ENCODE peak calls at places on chromosomes 6 and 20, in six cellular contexts. One of them, this sample, is unnamed.
A peak's percentile ranks its signal among the peaks of the same experiment; 100 is the strongest.

GRCh38 chr6:79546186-79546585 is 9.0 kb upstream of the LCA5 start:
- DNase-seq in GM23338: no peak
- DNase-seq in CD8-positive, alpha-beta T cell: no peak
- DNase-seq in prostate gland: no peak
- DNase-seq in OCI-LY7: no peak
- DNase-seq in left ventricle myocardium inferior: no peak
- DNase-seq in this sample: no peak

GRCh38 chr6:20933057-20933792 is 399.0 kb downstream of the CDKAL1 start:
- DNase-seq in left ventricle myocardium inferior: no peak
- DNase-seq in OCI-LY7: no peak
- DNase-seq in prostate gland: no peak
- DNase-seq in CD8-positive, alpha-beta T cell: no peak
- DNase-seq in GM23338: no peak
- DNase-seq in this sample: no peak

GRCh38 chr6:166318649-166319600 is 10.7 kb upstream of the PRR18 start:
- DNase-seq in left ventricle myocardium inferior: no peak
- DNase-seq in CD8-positive, alpha-beta T cell: no peak
- DNase-seq in GM23338: no peak
- DNase-seq in OCI-LY7: no peak
- DNase-seq in prostate gland: no peak
- DNase-seq in this sample: no peak

GRCh38 chr6:80144753-80145152 is 38.3 kb downstream of the BCKDHB start:
- DNase-seq in OCI-LY7: no peak
- DNase-seq in CD8-positive, alpha-beta T cell: no peak
- DNase-seq in prostate gland: no peak
- DNase-seq in left ventricle myocardium inferior: no peak
- DNase-seq in GM23338: no peak
- DNase-seq in this sample: no peak

GRCh38 chr6:1608222-1608975 is 1.3 kb upstream of the FOXC1 start:
- DNase-seq in GM23338: peak; percentile 55
- DNase-seq in CD8-positive, alpha-beta T cell: no peak
- DNase-seq in OCI-LY7: no peak
- DNase-seq in left ventricle myocardium inferior: no peak
- DNase-seq in prostate gland: no peak
- DNase-seq in this sample: no peak

GRCh38 chr6:12592634-12593033 is 123.9 kb upstream of the PHACTR1 start:
- DNase-seq in prostate gland: no peak
- DNase-seq in OCI-LY7: no peak
- DNase-seq in CD8-positive, alpha-beta T cell: no peak
- DNase-seq in left ventricle myocardium inferior: no peak
- DNase-seq in GM23338: peak; percentile 45
- DNase-seq in this sample: no peak

GRCh38 chr6:35710241-35710847 is 21.6 kb upstream of the FKBP5 start:
- DNase-seq in left ventricle myocardium inferior: no peak
- DNase-seq in prostate gland: no peak
- DNase-seq in CD8-positive, alpha-beta T cell: peak; percentile 44
- DNase-seq in OCI-LY7: no peak
- DNase-seq in GM23338: no peak
- DNase-seq in this sample: no peak

GRCh38 chr6:27332692-27333641 is 20.9 kb upstream of the POM121L2 start:
- DNase-seq in prostate gland: no peak
- DNase-seq in CD8-positive, alpha-beta T cell: peak; percentile 60
- DNase-seq in GM23338: peak; percentile 77
- DNase-seq in left ventricle myocardium inferior: no peak
- DNase-seq in OCI-LY7: no peak
- DNase-seq in this sample: peak; percentile 42

GRCh38 chr20:48949304-48950170 is 28.0 kb downstream of the ARFGEF2 start:
- DNase-seq in CD8-positive, alpha-beta T cell: no peak
- DNase-seq in OCI-LY7: no peak
- DNase-seq in left ventricle myocardium inferior: no peak
- DNase-seq in GM23338: peak; percentile 43
- DNase-seq in prostate gland: no peak
- DNase-seq in this sample: no peak

DNA sequence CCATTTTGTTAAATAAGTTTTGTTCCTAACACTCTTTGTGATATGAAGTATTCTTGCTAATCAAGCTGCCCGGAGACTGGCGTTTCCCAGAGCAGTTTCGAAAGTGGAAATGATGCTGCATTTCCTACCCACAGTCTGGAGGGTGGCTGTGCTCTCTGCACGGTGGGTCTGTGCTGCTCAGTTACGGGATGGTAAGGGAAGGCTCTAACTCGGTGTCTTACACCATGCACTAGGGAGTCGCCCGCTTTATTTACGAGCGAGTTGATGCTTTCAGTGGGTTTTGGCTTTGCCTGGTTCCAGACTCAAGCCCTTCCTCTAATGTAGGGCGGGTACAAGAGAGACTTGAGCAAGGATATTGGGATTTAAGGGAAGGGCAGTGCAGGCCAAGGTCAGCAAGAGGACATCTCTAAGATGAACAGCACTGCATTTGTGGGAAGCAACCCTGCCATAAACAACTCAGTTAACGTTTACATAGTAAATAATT is 180.1 kb upstream of the AKAP12 start:
- DNase-seq in left ventricle myocardium inferior: no peak
- DNase-seq in CD8-positive, alpha-beta T cell: no peak
- DNase-seq in GM23338: no peak
- DNase-seq in prostate gland: no peak
- DNase-seq in OCI-LY7: no peak
- DNase-seq in this sample: no peak
- H3K4me1 ChIP-seq in left ventricle myocardium inferior: peaks cover 17% of the 10 kb centered on the region
- H3K4me1 ChIP-seq in CD8-positive, alpha-beta T cell: no peaks in the 10 kb centered on the region
- H3K4me1 ChIP-seq in GM23338: no peaks in the 10 kb centered on the region
- H3K4me1 ChIP-seq in prostate gland: no peaks in the 10 kb centered on the region
- H3K4me1 ChIP-seq in OCI-LY7: no peaks in the 10 kb centered on the region
- H3K4me1 ChIP-seq in this sample: peaks cover 11% of the 10 kb centered on the region

GRCh38 chr6:44627091-44627878 is 239.8 kb downstream of the CDC5L start:
- DNase-seq in prostate gland: no peak
- DNase-seq in left ventricle myocardium inferior: peak; percentile 40
- DNase-seq in GM23338: peak; percentile 66
- DNase-seq in OCI-LY7: no peak
- DNase-seq in CD8-positive, alpha-beta T cell: no peak
- DNase-seq in this sample: no peak
- TF ChIP-seq CTCF in prostate gland: no peak
- TF ChIP-seq CTCF in left ventricle myocardium inferior: no peak
- TF ChIP-seq CTCF in GM23338: peak; percentile 50
- TF ChIP-seq CTCF in OCI-LY7: no peak
- TF ChIP-seq CTCF in CD8-positive, alpha-beta T cell: no peak
- TF ChIP-seq CTCF in this sample: no peak

DNA sequence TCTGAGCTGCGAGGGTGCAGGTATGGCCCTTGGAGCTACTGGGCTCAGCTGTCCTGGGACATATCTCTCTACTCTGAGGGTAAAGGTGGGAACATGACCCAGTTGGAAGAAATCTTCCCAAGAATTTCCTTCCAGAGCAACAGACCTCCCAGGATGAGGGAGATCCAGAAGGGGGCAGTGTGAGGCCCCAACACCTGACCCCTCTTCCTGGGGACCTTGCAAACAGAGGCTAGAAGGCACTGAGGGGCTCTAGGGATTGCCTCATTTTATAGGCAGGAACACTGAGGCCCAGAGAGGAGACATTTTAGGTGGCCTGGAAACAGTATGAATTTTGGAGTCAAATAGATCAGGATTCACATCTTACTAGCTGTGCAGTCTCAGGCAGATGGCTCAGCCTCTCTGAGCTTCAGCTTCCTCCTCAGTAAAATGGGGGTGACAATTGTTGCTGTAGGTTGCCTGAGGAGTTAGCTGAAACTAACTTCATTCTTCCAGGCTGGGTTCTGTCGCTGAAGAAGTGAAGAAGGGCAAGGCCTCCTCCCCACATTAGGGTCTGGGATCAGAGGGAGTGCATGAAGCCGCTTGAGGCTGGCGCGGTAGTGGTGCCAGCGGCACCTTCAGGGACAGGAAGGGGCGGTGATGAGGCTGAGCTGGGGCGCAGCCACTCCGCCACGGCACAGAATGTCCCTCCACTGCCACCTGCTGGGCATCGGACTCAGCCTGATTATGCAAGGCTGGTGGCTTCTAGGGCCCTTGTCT is 11.4 kb downstream of the KCNK17 start:
- DNase-seq in prostate gland: peak; percentile 80
- DNase-seq in GM23338: peak; percentile 96
- DNase-seq in OCI-LY7: peak; percentile 71
- DNase-seq in CD8-positive, alpha-beta T cell: peak; percentile 83
- DNase-seq in left ventricle myocardium inferior: peak; percentile 79
- DNase-seq in this sample: peak; percentile 88
- H3K4me3 ChIP-seq in prostate gland: no peak overlapping the region
- H3K4me3 ChIP-seq in GM23338: no peak overlapping the region
- H3K4me3 ChIP-seq in OCI-LY7: no peak overlapping the region
- H3K4me3 ChIP-seq in CD8-positive, alpha-beta T cell: no peak overlapping the region
- H3K4me3 ChIP-seq in left ventricle myocardium inferior: peak overlapping the region; percentile 21
- H3K4me3 ChIP-seq in this sample: no peak overlapping the region

DNA sequence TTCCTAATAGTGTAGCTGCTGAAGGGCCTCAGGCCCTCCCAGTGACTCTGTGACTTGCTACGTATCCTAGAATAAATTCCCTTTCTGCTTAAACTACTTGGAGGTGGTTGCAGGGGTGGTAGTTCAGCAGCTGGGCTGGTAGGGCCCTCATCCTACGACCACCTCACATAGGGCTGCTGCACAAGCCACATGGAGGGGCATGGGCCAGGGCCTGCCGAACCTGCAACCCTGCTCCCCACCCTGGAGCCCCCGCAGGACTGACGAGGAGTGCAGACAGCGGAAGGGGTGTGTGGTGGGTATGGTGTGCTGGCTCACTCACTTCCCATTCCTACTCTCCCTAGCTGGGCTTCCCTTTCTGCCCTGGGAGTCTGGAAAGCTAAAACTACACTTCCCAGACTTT is 56.2 kb upstream of the MLN start:
- DNase-seq in CD8-positive, alpha-beta T cell: no peak
- DNase-seq in OCI-LY7: no peak
- DNase-seq in GM23338: no peak
- DNase-seq in prostate gland: no peak
- DNase-seq in left ventricle myocardium inferior: no peak
- DNase-seq in this sample: no peak
- H3K4me1 ChIP-seq in CD8-positive, alpha-beta T cell: peaks cover 65% of the 10 kb centered on the region
- H3K4me1 ChIP-seq in OCI-LY7: peaks cover 8% of the 10 kb centered on the region
- H3K4me1 ChIP-seq in GM23338: no peaks in the 10 kb centered on the region
- H3K4me1 ChIP-seq in prostate gland: no peaks in the 10 kb centered on the region
- H3K4me1 ChIP-seq in left ventricle myocardium inferior: no peaks in the 10 kb centered on the region
- H3K4me1 ChIP-seq in this sample: peaks cover 19% of the 10 kb centered on the region

DNA sequence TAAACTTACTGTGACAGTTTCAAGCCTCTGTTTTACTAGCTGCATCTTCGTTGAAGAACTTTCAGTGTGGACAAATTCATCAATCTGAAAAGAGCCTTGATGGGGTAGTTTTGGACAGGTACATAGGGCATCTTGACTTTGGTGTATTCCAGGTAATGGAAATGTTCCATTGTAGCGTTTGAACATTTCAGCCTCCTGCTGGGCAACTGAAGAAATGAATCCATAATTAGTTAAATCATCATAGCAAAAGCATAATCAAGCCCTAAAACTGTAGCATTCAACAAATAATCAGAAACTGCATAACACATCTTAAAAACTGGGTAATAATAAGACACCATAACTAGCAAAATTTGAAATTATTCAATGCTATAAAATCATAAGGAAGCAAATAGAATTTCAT is 86.2 kb downstream of the AHI1 start:
- DNase-seq in prostate gland: no peak
- DNase-seq in left ventricle myocardium inferior: no peak
- DNase-seq in OCI-LY7: peak; percentile 16
- DNase-seq in GM23338: no peak
- DNase-seq in CD8-positive, alpha-beta T cell: no peak
- DNase-seq in this sample: peak; percentile 2
- TF ChIP-seq CTCF in prostate gland: no peak
- TF ChIP-seq CTCF in left ventricle myocardium inferior: no peak
- TF ChIP-seq CTCF in OCI-LY7: peak; percentile 65
- TF ChIP-seq CTCF in GM23338: no peak
- TF ChIP-seq CTCF in CD8-positive, alpha-beta T cell: no peak
- TF ChIP-seq CTCF in this sample: peak; percentile 44

GRCh38 chr20:4925842-4926530 is 75.3 kb downstream of the SLC23A2 start:
- DNase-seq in prostate gland: peak; percentile 79
- DNase-seq in OCI-LY7: no peak
- DNase-seq in CD8-positive, alpha-beta T cell: no peak
- DNase-seq in left ventricle myocardium inferior: peak; percentile 50
- DNase-seq in GM23338: no peak
- DNase-seq in this sample: no peak
- H3K4me3 ChIP-seq in prostate gland: no peak overlapping the region
- H3K4me3 ChIP-seq in OCI-LY7: no peak overlapping the region
- H3K4me3 ChIP-seq in CD8-positive, alpha-beta T cell: no peak overlapping the region
- H3K4me3 ChIP-seq in left ventricle myocardium inferior: peak overlapping the region; percentile 28
- H3K4me3 ChIP-seq in GM23338: no peak overlapping the region
- H3K4me3 ChIP-seq in this sample: no peak overlapping the region

GRCh38 chr6:7697432-7697819 is 28.5 kb upstream of the BMP6 start:
- DNase-seq in left ventricle myocardium inferior: no peak
- DNase-seq in OCI-LY7: no peak
- DNase-seq in GM23338: no peak
- DNase-seq in prostate gland: no peak
- DNase-seq in CD8-positive, alpha-beta T cell: no peak
- DNase-seq in this sample: no peak

GRCh38 chr6:7692453-7692784 is 33.5 kb upstream of the BMP6 start:
- DNase-seq in CD8-positive, alpha-beta T cell: no peak
- DNase-seq in left ventricle myocardium inferior: no peak
- DNase-seq in OCI-LY7: no peak
- DNase-seq in prostate gland: no peak
- DNase-seq in GM23338: no peak
- DNase-seq in this sample: no peak

GRCh38 chr6:7697820-7698623 is 27.9 kb upstream of the BMP6 start:
- DNase-seq in CD8-positive, alpha-beta T cell: no peak
- DNase-seq in GM23338: peak; percentile 29
- DNase-seq in OCI-LY7: no peak
- DNase-seq in left ventricle myocardium inferior: no peak
- DNase-seq in prostate gland: no peak
- DNase-seq in this sample: no peak

GRCh38 chr6:7693827-7694226 is 32.1 kb upstream of the BMP6 start:
- DNase-seq in prostate gland: no peak
- DNase-seq in OCI-LY7: no peak
- DNase-seq in left ventricle myocardium inferior: no peak
- DNase-seq in CD8-positive, alpha-beta T cell: no peak
- DNase-seq in GM23338: no peak
- DNase-seq in this sample: no peak

DNA sequence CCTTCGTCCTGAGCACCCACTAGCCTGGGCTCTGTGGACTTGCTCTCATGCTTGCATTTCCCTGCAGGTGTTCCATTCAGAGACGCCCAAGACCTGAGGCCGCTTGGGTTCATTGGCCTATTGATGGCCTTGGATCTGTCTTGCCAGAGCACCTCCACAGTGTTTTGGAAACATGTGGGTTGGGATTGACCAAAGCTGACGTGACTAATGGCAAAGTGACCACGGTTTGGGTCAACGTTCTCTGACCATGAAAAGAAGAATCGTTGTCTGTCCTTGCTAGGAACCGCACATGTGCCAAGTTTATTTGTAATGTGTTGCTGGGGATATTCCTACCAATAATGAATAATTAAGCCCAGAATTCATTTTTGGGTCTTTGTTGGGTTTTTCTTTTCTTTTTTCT is 29.8 kb upstream of the BMP6 start:
- DNase-seq in OCI-LY7: no peak
- DNase-seq in CD8-positive, alpha-beta T cell: no peak
- DNase-seq in left ventricle myocardium inferior: no peak
- DNase-seq in prostate gland: no peak
- DNase-seq in GM23338: no peak
- DNase-seq in this sample: no peak
- H3K4me1 ChIP-seq in OCI-LY7: peaks cover 8% of the 10 kb centered on the region
- H3K4me1 ChIP-seq in CD8-positive, alpha-beta T cell: no peaks in the 10 kb centered on the region
- H3K4me1 ChIP-seq in left ventricle myocardium inferior: no peaks in the 10 kb centered on the region
- H3K4me1 ChIP-seq in prostate gland: no peaks in the 10 kb centered on the region
- H3K4me1 ChIP-seq in GM23338: peaks cover 19% of the 10 kb centered on the region
- H3K4me1 ChIP-seq in this sample: peaks cover 32% of the 10 kb centered on the region

This sample was measured in Caco-2.